ENCODE peak calls at places on chromosomes 1 and 21, in five cellular contexts. V, C, T, R and H are unnamed samples.

GRCh38 chr21:42423197-42423675 is 19.5 kb downstream of the UBASH3A start:
- DNase-seq in T (no peak), V (no peak), C (no peak), R (no peak), H (no peak)

GRCh38 chr1:111738436-111739221 is 566 bp downstream of the INKA2 start:
- DNase-seq in C (peak; percentile 67), R (no peak), T (peak; percentile 66), V (peak; percentile 81), H (peak; percentile 21)

GRCh38 chr1:228285661-228286504 is 78.0 kb downstream of the OBSCN start:
- DNase-seq in T (no peak), C (no peak), R (no peak), V (no peak), H (no peak)

GRCh38 chr1:231603598-231604275 is 22.9 kb upstream of the DISC1 start:
- DNase-seq in T (peak; percentile 53), V (peak; percentile 71), C (peak; percentile 79), R (no peak), H (no peak)

GRCh38 chr1:67717876-67718275 is 32.9 kb downstream of the GADD45A start:
- DNase-seq in V (no peak), R (no peak), C (no peak), T (peak; percentile 59), H (no peak)

GRCh38 chr1:4053774-4054173 is 153.7 kb upstream of the C1orf174 start:
- DNase-seq in V (no peak), R (no peak), T (no peak), C (no peak), H (no peak)

GRCh38 chr1:59641861-59642260 is 172.9 kb upstream of the HOOK1 start:
- DNase-seq in T (no peak), C (no peak), V (no peak), R (no peak), H (no peak)

GRCh38 chr1:167249702-167250101 is 29.0 kb downstream of the POU2F1 start:
- DNase-seq in R (no peak), V (no peak), T (no peak), C (no peak), H (no peak)

GRCh38 chr1:86616871-86617270 is 70.0 kb downstream of the CLCA4 start:
- DNase-seq in R (no peak), T (peak; percentile 64), V (no peak), C (no peak), H (no peak)

GRCh38 chr1:247146671-247147070 is 25.1 kb downstream of the ZNF124 start:
- DNase-seq in C (no peak), V (peak; percentile 3), T (no peak), R (no peak), H (no peak)

GRCh38 chr1:218304281-218305039 is 19.4 kb downstream of the RRP15 start:
- DNase-seq in C (no peak), R (no peak), T (no peak), V (peak; percentile 32), H (no peak)

GRCh38 chr1:66271904-66272254 is 262.1 kb upstream of the SGIP1 start:
- DNase-seq in T (no peak), C (peak; percentile 81), V (no peak), R (no peak), H (no peak)

GRCh38 chr1:64884261-64885040 is 81.9 kb downstream of the JAK1 start:
- DNase-seq in T (no peak), R (no peak), V (no peak), C (no peak), H (no peak)

GRCh38 chr1:31111290-31111951 is 45.9 kb upstream of the PUM1 start:
- DNase-seq in C (peak; percentile 52), V (peak; percentile 72), R (peak; percentile 51), T (peak; percentile 69), H (no peak)

GRCh38 chr1:26858891-26859630 is 3.9 kb upstream of the SFN start:
- DNase-seq in C (no peak), V (no peak), R (no peak), T (peak; percentile 50), H (no peak)

GRCh38 chr1:234932106-234932505 is 196.5 kb downstream of the TOMM20 start:
- DNase-seq in V (no peak), T (no peak), R (no peak), C (no peak), H (no peak)

GRCh38 chr21:42835211-42835610 is 44.1 kb downstream of the WDR4 start:
- DNase-seq in C (no peak), T (no peak), R (no peak), V (no peak), H (no peak)

GRCh38 chr21:31930001-31930400 is 57.2 kb downstream of the HUNK start:
- DNase-seq in T (no peak), V (no peak), C (no peak), R (no peak), H (no peak)

GRCh38 chr1:176164014-176164678 is 42.9 kb downstream of the COP1 start:
- DNase-seq in C (no peak), T (no peak), R (no peak), V (no peak), H (no peak)

GRCh38 chr1:7422081-7422480 is 349.0 kb upstream of the VAMP3 start:
- DNase-seq in V (no peak), T (no peak), R (no peak), C (no peak), H (no peak)

GRCh38 chr1:152002960-152003359 is 9.3 kb upstream of the S100A10 start:
- DNase-seq in T (no peak), R (no peak), V (no peak), C (no peak), H (no peak)

GRCh38 chr1:29525941-29526340 is 289.6 kb downstream of the PTPRU start:
- DNase-seq in V (no peak), T (no peak), R (no peak), C (no peak), H (no peak)

GRCh38 chr1:211920141-211920572 is 89.6 kb upstream of the LPGAT1 start:
- DNase-seq in V (no peak), T (peak; percentile 43), C (peak; percentile 96), R (peak; percentile 73), H (peak; percentile 96)

GRCh38 chr1:50329332-50329932 is 93.8 kb downstream of the DMRTA2 start:
- DNase-seq in R (no peak), V (no peak), T (no peak), C (no peak), H (no peak)

GRCh38 chr1:186443638-186444037 is 17.3 kb downstream of the PDC start:
- DNase-seq in C (no peak), R (no peak), V (no peak), T (no peak), H (no peak)

GRCh38 chr1:14915356-14916054 is 238.0 kb upstream of the TMEM51 start:
- DNase-seq in C (peak; percentile 37), T (no peak), V (peak; percentile 72), R (no peak), H (no peak)

GRCh38 chr1:163531345-163531744 is 209.6 kb downstream of the NUF2 start:
- DNase-seq in T (no peak), R (no peak), C (no peak), V (no peak), H (no peak)

GRCh38 chr1:19406680-19407079 is 78.7 kb downstream of the CAPZB start:
- DNase-seq in C (no peak), T (no peak), R (no peak), V (no peak), H (no peak)

GRCh38 chr1:19403256-19403655 is 82.1 kb downstream of the CAPZB start:
- DNase-seq in R (no peak), C (no peak), V (no peak), T (no peak), H (no peak)

GRCh38 chr1:19405761-19406481 is 79.4 kb downstream of the CAPZB start:
- DNase-seq in C (no peak), R (no peak), V (peak; percentile 91), T (no peak), H (no peak)

GRCh38 chr1:19404748-19405147 is 80.6 kb downstream of the CAPZB start:
- DNase-seq in C (no peak), V (no peak), R (no peak), T (no peak), H (no peak)

DNA sequence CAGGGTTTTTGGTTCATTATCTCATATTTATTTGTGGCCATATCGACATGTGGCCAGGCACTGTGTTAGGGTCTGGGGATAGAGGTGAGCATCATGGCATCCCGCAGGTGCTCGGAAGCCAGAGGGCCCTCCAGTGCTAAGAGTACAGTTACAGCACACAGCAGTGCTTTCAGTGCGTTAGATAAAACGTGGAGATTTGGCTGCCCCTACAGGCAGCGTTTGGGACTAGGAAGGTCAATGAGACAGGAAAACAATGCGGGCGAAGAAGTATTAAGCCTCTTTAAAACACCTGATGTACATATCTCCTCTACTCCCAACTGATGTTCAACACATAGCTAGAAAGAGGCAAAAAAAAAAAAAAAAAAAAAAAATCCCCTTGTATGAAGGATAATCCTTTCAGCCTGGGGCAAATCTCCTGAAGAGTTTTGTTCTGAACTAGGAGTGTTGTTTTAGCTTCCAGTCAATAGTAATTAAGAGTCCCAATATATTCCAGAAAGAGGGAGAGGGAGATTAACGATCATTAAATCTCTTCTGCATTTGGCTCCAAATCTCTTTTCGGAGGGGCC is 80.1 kb downstream of the CAPZB start:
- DNase-seq in T (no peak), R (no peak), V (peak; percentile 72), C (no peak), H (no peak)
- TF ChIP-seq CTCF in T (no peak), R (peak; percentile 32), V (peak; percentile 46), C (no peak), H (no peak)

DNA sequence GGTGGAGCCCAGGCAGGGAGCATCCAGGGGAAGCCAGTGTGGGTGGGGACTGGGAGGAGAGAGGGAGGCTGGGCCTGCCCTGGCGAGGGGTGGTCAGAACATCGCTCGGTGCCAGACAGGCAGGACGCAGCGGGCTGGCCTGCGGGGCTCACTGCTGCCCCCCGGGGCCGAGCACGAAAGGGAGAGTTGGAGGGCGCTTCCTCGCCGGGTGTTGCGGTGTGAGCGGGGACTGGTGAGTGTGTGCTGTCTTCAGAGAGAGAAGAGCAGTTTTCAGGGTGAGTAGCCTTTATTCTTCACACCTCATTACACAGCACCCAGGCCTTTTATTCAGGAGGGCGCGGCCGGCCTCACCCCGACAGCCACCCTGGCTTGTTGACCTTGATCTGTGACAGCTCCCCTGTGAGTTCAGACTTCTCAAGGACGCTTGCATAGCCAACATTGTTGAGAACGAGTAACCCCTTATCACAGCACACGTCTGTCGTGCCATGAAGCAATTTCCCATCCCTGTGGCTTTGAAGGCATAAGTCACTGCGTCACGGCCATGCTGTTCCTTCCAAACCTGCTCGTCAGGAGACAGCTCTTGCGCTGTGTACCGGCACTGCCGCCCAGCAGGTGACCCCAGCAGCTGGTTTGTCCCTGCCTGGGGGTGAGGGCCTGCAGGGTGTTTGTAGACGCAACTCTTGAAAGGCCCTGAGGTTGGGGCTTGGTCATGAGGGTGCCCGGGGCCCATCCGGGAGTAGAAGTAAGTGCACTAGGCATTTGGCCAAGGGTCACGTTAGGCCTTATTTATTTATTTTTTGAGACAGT is 54.6 kb downstream of the PRKCZ start:
- DNase-seq in V (peak; percentile 41), C (no peak), R (no peak), T (no peak), H (no peak)
- H3K4me3 ChIP-seq in V (no peak overlapping the region), C (no peak overlapping the region), R (no peak overlapping the region), T (no peak overlapping the region), H (no peak overlapping the region)

GRCh38 chr1:41779350-41779749 is 139.4 kb downstream of the HIVEP3 start:
- DNase-seq in T (no peak), C (no peak), R (no peak), V (no peak), H (no peak)
- TF ChIP-seq CTCF in T (no peak), C (no peak), R (peak; percentile 14), V (peak; percentile 22), H (no peak)

GRCh38 chr21:26843912-26844257 is 1.3 kb downstream of the ADAMTS1 start:
- DNase-seq in C (peak; percentile 33), R (no peak), V (peak; percentile 42), T (no peak), H (no peak)
- H3K4me3 ChIP-seq in C (peak overlapping the region; percentile 42), R (peak overlapping the region; percentile 93), V (peak overlapping the region; percentile 72), T (no peak overlapping the region), H (peak overlapping the region; percentile 85)